ENCODE peak calls at places on chromosomes 11 and 22, in five cellular contexts. One of them, this sample, is unnamed.

GRCh38 chr11:104091281-104092071 is 55.0 kb downstream of the DDI1 start:
- DNase-seq in amygdala: no peak
- DNase-seq in AG08395: no peak
- DNase-seq in H9: no peak
- DNase-seq in NCI-H1048: no peak
- DNase-seq in this sample: no peak

GRCh38 chr11:60918251-60918940 is 4.4 kb downstream of the TMEM109 start:
- DNase-seq in amygdala: no peak
- DNase-seq in NCI-H1048: no peak
- DNase-seq in AG08395: no peak
- DNase-seq in H9: no peak
- DNase-seq in this sample: no peak

GRCh38 chr22:47540011-47540410 is 777.6 kb downstream of the TBC1D22A start:
- DNase-seq in amygdala: no peak
- DNase-seq in NCI-H1048: no peak
- DNase-seq in AG08395: no peak
- DNase-seq in H9: no peak
- DNase-seq in this sample: no peak

GRCh38 chr11:83063073-83063754 is 8.5 kb downstream of the RAB30 start:
- DNase-seq in AG08395: peak; percentile 43
- DNase-seq in amygdala: no peak
- DNase-seq in NCI-H1048: no peak
- DNase-seq in H9: no peak
- DNase-seq in this sample: no peak

GRCh38 chr22:41181349-41182241 is 23.5 kb upstream of the L3MBTL2 start:
- DNase-seq in NCI-H1048: no peak
- DNase-seq in amygdala: no peak
- DNase-seq in AG08395: no peak
- DNase-seq in H9: peak; percentile 48
- DNase-seq in this sample: no peak

GRCh38 chr11:34502949-34503348 is 10.6 kb downstream of the ELF5 start:
- DNase-seq in amygdala: no peak
- DNase-seq in H9: no peak
- DNase-seq in NCI-H1048: no peak
- DNase-seq in AG08395: no peak
- DNase-seq in this sample: no peak

GRCh38 chr11:64045700-64046099 is 10.0 kb downstream of the FLRT1 start:
- DNase-seq in amygdala: no peak
- DNase-seq in NCI-H1048: no peak
- DNase-seq in AG08395: no peak
- DNase-seq in H9: no peak
- DNase-seq in this sample: no peak

GRCh38 chr11:100151944-100152343 is 535.1 kb upstream of the ARHGAP42 start:
- DNase-seq in AG08395: no peak
- DNase-seq in NCI-H1048: no peak
- DNase-seq in amygdala: no peak
- DNase-seq in H9: no peak
- DNase-seq in this sample: no peak